ENCODE peak calls at places on chromosomes 6 and 20, in five cellular contexts. M is HCT116, J is ovary, U is esophagus squamous epithelium, V is Peyer's patch. R is an unnamed sample.

GRCh38 chr6:21586300-21586699 is 7.3 kb upstream of the SOX4 start:
- DNase-seq in M (no peak), J (no peak), U (no peak), V (no peak), R (no peak)

GRCh38 chr6:4901256-4902061 is 102.4 kb downstream of the RPP40 start:
- DNase-seq in M (no peak), J (no peak), U (no peak), V (no peak), R (no peak)

GRCh38 chr6:165617528-165617927 is 45.5 kb downstream of the PDE10A start:
- DNase-seq in M (no peak), J (no peak), U (no peak), V (no peak), R (no peak)

GRCh38 chr6:105014448-105014847 is 57.5 kb downstream of the LIN28B start:
- DNase-seq in M (no peak), J (no peak), U (no peak), V (no peak), R (no peak)

GRCh38 chr6:53666271-53666626 is 693 bp upstream of the KLHL31 start:
- DNase-seq in M (no peak), J (no peak), U (no peak), V (no peak), R (no peak)

GRCh38 chr6:72149715-72150114 is 263.4 kb downstream of the RIMS1 start:
- DNase-seq in M (no peak), J (no peak), U (no peak), V (no peak), R (no peak)

GRCh38 chr6:164124986-164125385 is 710.5 kb downstream of the QKI start:
- DNase-seq in M (no peak), J (no peak), U (no peak), V (no peak), R (no peak)

GRCh38 chr20:19783966-19784401 is 25.9 kb downstream of the RIN2 start:
- DNase-seq in M (no peak), J (no peak), U (no peak), V (no peak), R (peak; percentile 72)

GRCh38 chr6:57315851-57316250 is 1.6 kb upstream of the PRIM2 start:
- DNase-seq in M (no peak), J (no peak), U (no peak), V (no peak), R (no peak)

GRCh38 chr20:60900581-60900980 is 351.5 kb upstream of the CDH4 start:
- DNase-seq in M (no peak), J (no peak), U (no peak), V (no peak), R (no peak)

GRCh38 chr20:47453167-47453782 is 48.4 kb upstream of the NCOA3 start:
- DNase-seq in M (peak; percentile 74), J (no peak), U (no peak), V (peak; percentile 55), R (peak; percentile 40)

GRCh38 chr20:25453035-25453810 is 45.8 kb downstream of the GINS1 start:
- DNase-seq in M (no peak), J (no peak), U (no peak), V (no peak), R (no peak)

GRCh38 chr6:1544603-1545002 is 65.1 kb upstream of the FOXC1 start:
- DNase-seq in M (no peak), J (no peak), U (no peak), V (no peak), R (peak; percentile 60)

GRCh38 chr20:16709017-16709416 is 20.8 kb upstream of the SNRPB2 start:
- DNase-seq in M (no peak), J (no peak), U (no peak), V (no peak), R (no peak)

GRCh38 chr6:163983601-163984445 is 569.3 kb downstream of the QKI start:
- DNase-seq in M (no peak), J (no peak), U (no peak), V (no peak), R (no peak)

GRCh38 chr20:31953749-31954148 is 1.9 kb upstream of the PDRG1 start:
- DNase-seq in M (no peak), J (no peak), U (no peak), V (no peak), R (no peak)

GRCh38 chr20:31951203-31951529 is 680 bp downstream of the PDRG1 start:
- DNase-seq in M (no peak), J (no peak), U (no peak), V (no peak), R (no peak)

GRCh38 chr20:31949877-31950646 is 1.8 kb downstream of the PDRG1 start:
- DNase-seq in M (no peak), J (no peak), U (no peak), V (no peak), R (no peak)

GRCh38 chr20:31954500-31954899 is 2.7 kb upstream of the PDRG1 start:
- DNase-seq in M (no peak), J (no peak), U (no peak), V (no peak), R (no peak)

GRCh38 chr20:31951530-31952453 is at the start of gene PDRG1:
- DNase-seq in M (peak; percentile 88), J (peak; percentile 95), U (peak; percentile 80), V (peak; percentile 91), R (peak; percentile 94)
- TF ChIP-seq POLR2A in M (peak; percentile 69), J (peak; percentile 36), U (peak; percentile 48), V (peak; percentile 56), R (peak; percentile 89)

DNA sequence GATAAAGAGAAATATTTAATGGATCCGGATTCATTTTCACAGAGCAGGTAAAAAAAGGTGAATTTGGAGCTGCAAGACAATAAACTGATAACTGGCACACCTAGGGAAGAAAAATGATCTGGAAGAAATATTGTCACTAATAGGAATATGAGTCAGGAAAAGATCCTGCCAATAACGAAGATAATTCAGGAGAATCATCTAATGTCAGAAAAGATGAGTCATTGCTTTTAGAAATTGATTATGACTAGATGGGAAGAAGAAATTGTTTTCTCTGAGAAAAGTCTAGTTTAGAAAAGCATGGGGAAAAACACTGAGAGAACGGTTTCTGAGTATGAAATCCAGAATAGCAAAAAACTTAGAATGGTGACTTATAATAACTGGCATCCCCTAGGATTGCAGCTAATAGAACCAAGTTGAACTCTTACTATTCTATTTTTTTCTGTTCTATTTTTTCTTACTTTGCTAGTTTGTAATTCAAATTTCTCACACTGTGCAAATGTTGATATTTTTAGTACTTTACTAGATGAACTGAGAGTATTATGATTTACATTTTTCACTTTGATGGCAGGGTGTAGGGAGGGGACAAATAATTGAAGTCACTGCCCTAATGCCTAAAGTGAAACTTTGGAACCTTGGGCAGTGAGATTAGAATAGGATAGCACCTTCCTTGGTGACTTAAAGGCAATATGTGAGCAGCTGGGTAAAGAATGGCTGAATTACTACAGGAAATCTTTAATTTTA is 38.2 kb upstream of the SUPT3H start:
- DNase-seq in M (no peak), J (no peak), U (no peak), V (no peak), R (no peak)
- H3K27ac ChIP-seq in M (no peak overlapping the region), J (no peak overlapping the region), U (no peak overlapping the region), V (no peak overlapping the region), R (no peak overlapping the region)

GRCh38 chr20:43840382-43841070 is 74.1 kb upstream of the TOX2 start:
- DNase-seq in M (peak; percentile 12), J (no peak), U (no peak), V (peak; percentile 35), R (no peak)
- TF ChIP-seq CTCF in M (peak; percentile 65), J (no peak), U (no peak), V (no peak), R (no peak)

DNA sequence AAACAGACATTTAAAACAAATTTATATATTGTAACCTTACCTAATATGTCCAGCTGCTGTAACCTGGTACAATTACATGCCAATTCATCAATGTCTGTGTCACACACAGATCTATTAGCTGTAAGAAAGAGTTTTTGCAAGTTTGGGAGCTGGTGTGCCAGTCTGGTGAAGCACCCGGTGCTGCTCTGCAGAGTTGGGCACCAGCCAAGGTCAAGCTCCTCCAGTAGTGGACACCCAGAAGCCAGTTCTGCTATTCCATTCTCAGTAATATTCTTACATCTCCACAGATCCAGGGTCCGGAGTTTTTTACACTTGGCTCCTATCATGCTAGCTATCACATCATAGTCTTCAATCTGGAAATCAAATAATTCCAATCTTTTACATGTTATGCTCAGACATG is 41.0 kb downstream of the POU3F2 start:
- DNase-seq in M (no peak), J (no peak), U (no peak), V (no peak), R (no peak)
- TF ChIP-seq POLR2A in M (no peak), J (no peak), U (no peak), V (no peak), R (no peak)